ENCODE peak calls at places on chromosomes 6 and 20, in five cellular contexts. E is B cell, I is activated gamma-delta T cell, C is GM13976, B is PC-9. Z is an unnamed sample.

GRCh38 chr6:39274903-39275302 is 39.3 kb downstream of the KCNK17 start:
- DNase-seq in B (no peak), E (no peak), I (no peak), C (no peak), Z (no peak)

GRCh38 chr20:15759546-15760216 is 813.6 kb downstream of the KIF16B start:
- DNase-seq in E (no peak), B (no peak), I (no peak), C (no peak), Z (no peak)

GRCh38 chr20:24134284-24134683 is 145.7 kb upstream of the GGTLC1 start:
- DNase-seq in C (no peak), B (peak; percentile 77), I (no peak), E (no peak), Z (no peak)

GRCh38 chr6:117840541-117840983 is 66.5 kb upstream of the SLC35F1 start:
- DNase-seq in I (no peak), E (no peak), B (peak; percentile 1), C (peak; percentile 30), Z (no peak)

GRCh38 chr6:19301980-19302379 is 535.2 kb upstream of the ID4 start:
- DNase-seq in E (no peak), B (peak; percentile 37), C (no peak), I (no peak), Z (no peak)

GRCh38 chr20:4295226-4295625 is 279.9 kb upstream of the RNF24 start:
- DNase-seq in I (no peak), E (no peak), C (no peak), B (no peak), Z (no peak)

GRCh38 chr20:62111148-62111547 is 11.1 kb upstream of the LSM14B start:
- DNase-seq in E (no peak), C (no peak), I (no peak), B (no peak), Z (no peak)

GRCh38 chr6:108562503-108562993 is 1.8 kb downstream of the FOXO3 start:
- DNase-seq in E (no peak), I (peak; percentile 10), B (peak; percentile 74), C (no peak), Z (no peak)

GRCh38 chr20:17680128-17680835 is 1.8 kb downstream of the RRBP1 start:
- DNase-seq in B (peak; percentile 76), E (no peak), I (peak; percentile 22), C (no peak), Z (no peak)

GRCh38 chr6:115796061-115796460 is 264.6 kb downstream of the FRK start:
- DNase-seq in B (no peak), E (no peak), C (no peak), I (no peak), Z (no peak)

GRCh38 chr20:48983423-48984400 is 62.2 kb downstream of the ARFGEF2 start:
- DNase-seq in C (no peak), E (no peak), I (no peak), B (peak; percentile 70), Z (no peak)

GRCh38 chr6:138004423-138005287 is 102.6 kb downstream of the PERP start:
- DNase-seq in C (peak; percentile 46), I (no peak), E (no peak), B (no peak), Z (peak; percentile 25)

GRCh38 chr20:57795347-57795697 is 85.5 kb upstream of the PMEPA1 start:
- DNase-seq in I (no peak), B (peak; percentile 51), C (no peak), E (no peak), Z (no peak)

GRCh38 chr6:57017069-57017468 is 29.4 kb upstream of the KIAA1586 start:
- DNase-seq in C (no peak), B (no peak), I (no peak), E (no peak), Z (no peak)

GRCh38 chr6:118945217-118945616 is 10.3 kb upstream of the MCM9 start:
- DNase-seq in E (no peak), C (no peak), I (no peak), B (no peak), Z (no peak)

GRCh38 chr20:45965169-45966002 is 6.6 kb downstream of the ZNF335 start:
- DNase-seq in E (peak; percentile 23), B (no peak), C (no peak), I (no peak), Z (no peak)

GRCh38 chr6:41935190-41935569 is 6.4 kb downstream of the CCND3 start:
- DNase-seq in E (no peak), I (no peak), C (no peak), B (no peak), Z (no peak)

GRCh38 chr6:139159016-139159415 is 24.1 kb downstream of the HECA start:
- DNase-seq in B (no peak), I (no peak), C (no peak), E (no peak), Z (no peak)

GRCh38 chr20:64256282-64256947 is 867 bp downstream of the PCMTD2 start:
- DNase-seq in C (no peak), I (no peak), E (no peak), B (no peak), Z (peak; percentile 30)